ENCODE peak calls at places on chromosomes 5 and 9, in five cellular contexts. M, L, H, W and P are unnamed samples.

GRCh38 chr5:137563646-137564474 is 64.7 kb upstream of the SPOCK1 start:
- DNase-seq in M (no peak), L (no peak), H (no peak), W (no peak), P (no peak)

GRCh38 chr9:127586537-127586936 is 25.5 kb upstream of the STXBP1 start:
- DNase-seq in M (peak), L (peak), H (peak), W (peak), P (peak)

GRCh38 chr5:17302590-17302989 is 85.2 kb downstream of the BASP1 start:
- DNase-seq in M (no peak), L (no peak), H (no peak), W (peak), P (no peak)

GRCh38 chr5:39498247-39498952 is 73.6 kb upstream of the DAB2 start:
- DNase-seq in M (no peak), L (no peak), H (no peak), W (peak), P (no peak)

GRCh38 chr5:167894631-167895472 is 396.6 kb upstream of the WWC1 start:
- DNase-seq in M (no peak), L (no peak), H (no peak), W (no peak), P (no peak)

GRCh38 chr9:34178698-34179527 is at the start of gene UBAP1:
- DNase-seq in M (peak), L (peak), H (peak), W (peak), P (peak)

GRCh38 chr5:170327168-170327567 is 29.6 kb upstream of the LCP2 start:
- DNase-seq in M (no peak), L (no peak), H (no peak), W (no peak), P (no peak)

GRCh38 chr5:83628360-83628759 is 92.3 kb downstream of the HAPLN1 start:
- DNase-seq in M (no peak), L (no peak), H (no peak), W (no peak), P (no peak)

GRCh38 chr5:135158982-135159381 is 125.0 kb upstream of the PITX1 start:
- DNase-seq in M (no peak), L (no peak), H (peak), W (no peak), P (no peak)

GRCh38 chr5:159619826-159620225 is 289.5 kb upstream of the IL12B start:
- DNase-seq in M (no peak), L (no peak), H (peak), W (no peak), P (no peak)

GRCh38 chr9:110623462-110624025 is 44.0 kb upstream of the SVEP1 start:
- DNase-seq in M (no peak), L (no peak), H (peak), W (peak), P (peak)

GRCh38 chr9:123866497-123866896 is 63.4 kb downstream of the DENND1A start:
- DNase-seq in M (no peak), L (no peak), H (no peak), W (no peak), P (no peak)

GRCh38 chr9:100084734-100085133 is 14.1 kb downstream of the ERP44 start:
- DNase-seq in M (no peak), L (no peak), H (no peak), W (no peak), P (no peak)

GRCh38 chr9:21754741-21755140 is 47.7 kb upstream of the MTAP start:
- DNase-seq in M (no peak), L (no peak), H (no peak), W (no peak), P (no peak)

GRCh38 chr9:114047717-114048116 is 30.4 kb downstream of the AMBP start:
- DNase-seq in M (no peak), L (no peak), H (peak), W (peak), P (peak)

GRCh38 chr5:139746691-139747582 is 48.7 kb upstream of the PSD2 start:
- DNase-seq in M (peak), L (no peak), H (peak), W (peak), P (peak)

GRCh38 chr5:132019857-132020555 is 8.5 kb upstream of the ACSL6 start:
- DNase-seq in M (peak), L (no peak), H (no peak), W (no peak), P (no peak)

GRCh38 chr5:173592050-173592669 is 24.3 kb downstream of the BOD1 start:
- DNase-seq in M (no peak), L (no peak), H (peak), W (no peak), P (peak)

GRCh38 chr5:38099205-38100144 is 158.9 kb upstream of the EGFLAM start:
- DNase-seq in M (no peak), L (no peak), H (no peak), W (no peak), P (peak)

GRCh38 chr9:11374961-11375360 is 762.2 kb upstream of the PTPRD start:
- DNase-seq in M (no peak), L (no peak), H (no peak), W (no peak), P (peak)